ENCODE peak calls at places on chromosomes 5 and 9, in seven cellular contexts. K is coronary artery; V is right cardiac atrium; S is retinal pigment epithelial cell; G is Jurkat, Clone E6-1; M is thyroid gland; E is uterus. D is an unnamed sample.

GRCh38 chr9:8604201-8604600 is 804.6 kb upstream of the DMAC1 start:
- DNase-seq in S (no peak), E (no peak), K (no peak), V (no peak), M (no peak), G (no peak), D (no peak)

GRCh38 chr5:179413711-179414458 is 68.6 kb upstream of the ADAMTS2 start:
- DNase-seq in G (no peak), E (no peak), S (no peak), K (peak; percentile 58), M (no peak), V (no peak), D (no peak)

GRCh38 chr5:74954919-74955318 is 88.7 kb upstream of the FAM169A start:
- DNase-seq in G (no peak), M (no peak), S (peak; percentile 28), V (no peak), E (no peak), K (no peak), D (no peak)

GRCh38 chr5:171131499-171131898 is 177.5 kb upstream of the TLX3 start:
- DNase-seq in K (no peak), G (no peak), S (no peak), V (no peak), E (no peak), M (no peak), D (no peak)

GRCh38 chr9:110161940-110162339 is 46.0 kb downstream of the C9orf152 start:
- DNase-seq in G (peak; percentile 93), K (no peak), M (no peak), S (no peak), E (no peak), V (no peak), D (no peak)

GRCh38 chr5:170554566-170555267 is 50.9 kb downstream of the KCNIP1 start:
- DNase-seq in V (no peak), M (no peak), K (peak; percentile 56), S (no peak), G (no peak), E (peak; percentile 53), D (peak; percentile 20)

GRCh38 chr9:92325991-92326500 is 293 bp downstream of the CENPP start:
- DNase-seq in V (no peak), S (no peak), G (no peak), M (no peak), E (no peak), K (no peak), D (no peak)

GRCh38 chr5:171712616-171713015 is 73.0 kb upstream of the SMIM23 start:
- DNase-seq in G (no peak), S (peak; percentile 29), V (no peak), M (peak; percentile 93), K (no peak), E (no peak), D (no peak)

GRCh38 chr9:116669296-116669695 is 17.8 kb upstream of the TRIM32 start:
- DNase-seq in M (no peak), G (no peak), S (no peak), K (no peak), E (no peak), V (no peak), D (no peak)

GRCh38 chr5:15334551-15335302 is 165.3 kb upstream of the FBXL7 start:
- DNase-seq in E (no peak), S (no peak), G (no peak), M (no peak), V (no peak), K (no peak), D (no peak)

GRCh38 chr9:133728856-133729645 is 9.1 kb downstream of the SARDH start:
- DNase-seq in S (no peak), V (no peak), K (peak; percentile 67), E (no peak), G (no peak), M (no peak), D (no peak)

GRCh38 chr9:33714989-33715388 is 80.4 kb upstream of the PRSS3 start:
- DNase-seq in V (no peak), K (no peak), G (no peak), M (no peak), S (no peak), E (no peak), D (no peak)

GRCh38 chr5:1658665-1659064 is 134.9 kb upstream of the LPCAT1 start:
- DNase-seq in V (no peak), M (no peak), E (no peak), K (no peak), G (no peak), S (no peak), D (no peak)

GRCh38 chr5:43564289-43564850 is 7.5 kb upstream of the PAIP1 start:
- DNase-seq in K (no peak), M (no peak), G (no peak), E (no peak), S (no peak), V (no peak), D (no peak)

GRCh38 chr9:34328500-34328982 is 527 bp downstream of the KIF24 start:
- DNase-seq in S (no peak), G (no peak), K (no peak), M (peak; percentile 2), E (no peak), V (no peak), D (peak; percentile 56)

GRCh38 chr5:77991084-77991483 is 214.9 kb upstream of the TBCA start:
- DNase-seq in S (no peak), G (no peak), M (no peak), V (no peak), E (no peak), K (no peak), D (no peak)

GRCh38 chr5:72486371-72486770 is 20.8 kb downstream of the ZNF366 start:
- DNase-seq in V (no peak), S (no peak), G (no peak), E (no peak), K (no peak), M (no peak), D (no peak)

GRCh38 chr5:170154744-170155143 is 49.0 kb downstream of the FOXI1 start:
- DNase-seq in S (no peak), E (no peak), G (no peak), K (no peak), V (no peak), M (no peak), D (no peak)

GRCh38 chr5:12901696-12902095 is 997.5 kb upstream of the CTNND2 start:
- DNase-seq in V (no peak), M (no peak), K (no peak), G (no peak), E (no peak), S (no peak), D (no peak)

GRCh38 chr9:74960548-74960947 is 7.8 kb upstream of the C9orf40 start:
- DNase-seq in G (no peak), V (no peak), S (no peak), K (no peak), M (no peak), E (no peak), D (no peak)

GRCh38 chr9:37345038-37345437 is 77.5 kb upstream of the GRHPR start:
- DNase-seq in G (no peak), S (no peak), V (no peak), E (no peak), M (no peak), K (no peak), D (no peak)
- H3K4me3 ChIP-seq in G (no peak overlapping the region), S (no peak overlapping the region), V (no peak overlapping the region), E (no peak overlapping the region), M (no peak overlapping the region), K (no peak overlapping the region), D (no peak overlapping the region)

DNA sequence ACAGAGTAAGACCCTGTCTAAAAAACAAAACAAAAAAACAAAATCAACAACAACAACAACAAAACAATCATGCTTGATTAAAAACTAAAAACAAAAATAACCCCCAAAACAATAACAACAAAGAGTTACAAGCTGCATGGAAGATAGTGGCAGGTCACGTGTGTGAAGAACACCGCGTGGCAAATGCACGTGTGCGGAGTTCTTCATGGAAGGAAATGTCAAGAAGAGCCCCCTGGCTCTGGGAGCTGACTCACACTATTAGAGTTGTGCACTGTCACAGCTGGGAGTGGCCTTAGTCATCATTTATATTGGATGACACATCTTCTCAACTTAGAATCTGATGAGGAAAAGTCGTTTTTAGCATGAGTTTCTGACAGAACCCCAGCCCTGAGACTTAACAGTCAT is 110.5 kb downstream of the JMY start:
- DNase-seq in E (no peak), G (no peak), V (no peak), S (no peak), K (no peak), M (no peak), D (no peak)
- H3K4me3 ChIP-seq in E (no peak overlapping the region), G (no peak overlapping the region), V (no peak overlapping the region), S (no peak overlapping the region), K (no peak overlapping the region), M (no peak overlapping the region), D (no peak overlapping the region)

DNA sequence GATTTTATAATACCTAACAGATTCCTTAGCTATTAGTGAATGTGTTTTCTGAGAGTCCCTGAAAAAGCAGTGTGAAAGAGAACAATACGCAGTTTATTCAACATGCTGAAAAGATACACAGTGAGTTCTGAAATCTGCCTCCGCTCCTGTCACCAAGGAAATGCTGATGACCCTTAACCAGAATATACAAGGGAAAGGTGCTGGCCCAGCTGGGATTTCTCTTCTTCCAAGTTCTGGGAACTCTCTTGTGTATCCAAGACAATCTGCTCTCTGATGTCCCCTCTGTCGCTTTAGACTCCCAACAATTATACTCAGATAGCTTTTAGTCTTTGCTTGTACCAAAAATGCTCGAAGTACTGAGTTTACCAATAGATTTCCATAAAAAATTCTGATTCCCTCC is 214.9 kb downstream of the TMEM167A start:
- DNase-seq in V (no peak), K (no peak), S (no peak), G (no peak), M (no peak), E (no peak), D (no peak)
- H3K4me3 ChIP-seq in V (no peak overlapping the region), K (no peak overlapping the region), S (no peak overlapping the region), G (no peak overlapping the region), M (no peak overlapping the region), E (no peak overlapping the region), D (no peak overlapping the region)

GRCh38 chr5:73751254-73751914 is 125.4 kb downstream of the ARHGEF28 start:
- DNase-seq in E (no peak), S (no peak), G (peak; percentile 87), M (no peak), V (no peak), K (no peak), D (no peak)
- H3K4me3 ChIP-seq in E (no peak overlapping the region), S (no peak overlapping the region), G (peak overlapping the region; percentile 13), M (no peak overlapping the region), V (no peak overlapping the region), K (no peak overlapping the region), D (no peak overlapping the region)

D was measured in colonic mucosa.